ENCODE peak calls at places on chromosomes 11 and 22, in seven cellular contexts. N is IMR-90, F is K562, M is GM12878, H is Peyer's patch, P is transverse colon, E is prostate gland. G is an unnamed sample.

GRCh38 chr22:26367402-26368245 is 61.4 kb upstream of the ASPHD2 start:
- DNase-seq in N (peak), F (peak), M (no peak), P (peak), H (peak), E (no peak), G (peak)

GRCh38 chr11:12943276-12943675 is 65.8 kb upstream of the RASSF10 start:
- DNase-seq in F (no peak), N (no peak), M (no peak), H (no peak), E (no peak), P (no peak), G (no peak)

GRCh38 chr11:18243783-18244362 is 4.6 kb downstream of the SAA2 start:
- DNase-seq in N (peak), H (peak), P (peak), M (peak), E (peak), F (peak), G (peak)

GRCh38 chr11:128848815-128849455 is 18.2 kb downstream of the KCNJ1 start:
- DNase-seq in P (peak), F (peak), N (peak), E (no peak), H (peak), M (no peak), G (peak)

GRCh38 chr22:40024201-40025061 is 29.7 kb downstream of the FAM83F start:
- DNase-seq in P (peak), N (peak), F (peak), E (peak), M (no peak), H (peak), G (peak)

GRCh38 chr11:82738116-82738515 is 4.5 kb upstream of the FAM181B start:
- DNase-seq in E (no peak), H (no peak), F (no peak), P (no peak), N (no peak), M (no peak), G (no peak)

GRCh38 chr11:117882539-117882938 is 6.1 kb upstream of the FXYD6 start:
- DNase-seq in F (no peak), H (no peak), N (no peak), M (no peak), E (no peak), P (no peak), G (no peak)

GRCh38 chr11:35771722-35772121 is 109.1 kb downstream of the TRIM44 start:
- DNase-seq in H (no peak), E (no peak), N (no peak), M (no peak), P (no peak), F (no peak), G (no peak)

GRCh38 chr11:22510741-22511140 is 114.9 kb downstream of the FANCF start:
- DNase-seq in H (no peak), N (peak), M (no peak), P (no peak), F (no peak), E (no peak), G (no peak)

GRCh38 chr22:30116362-30117117 is 36.3 kb downstream of the HORMAD2 start:
- DNase-seq in P (no peak), N (peak), F (no peak), E (no peak), H (no peak), M (no peak), G (no peak)

GRCh38 chr11:126878892-126879291 is 121.7 kb downstream of the KIRREL3 start:
- DNase-seq in M (no peak), E (no peak), H (no peak), F (no peak), P (no peak), N (no peak), G (no peak)

GRCh38 chr22:17549655-17550054 is 13.6 kb upstream of the SLC25A18 start:
- DNase-seq in P (no peak), E (no peak), H (no peak), N (no peak), M (no peak), F (no peak), G (no peak)

GRCh38 chr11:3044004-3044403 is 13.2 kb downstream of the CARS1 start:
- DNase-seq in E (no peak), H (no peak), P (no peak), M (no peak), F (no peak), N (peak), G (no peak)

GRCh38 chr11:3044915-3045314 is 12.3 kb downstream of the CARS1 start:
- DNase-seq in M (no peak), N (no peak), E (no peak), P (no peak), F (no peak), H (no peak), G (no peak)

GRCh38 chr11:3042496-3043314 is 14.5 kb downstream of the CARS1 start:
- DNase-seq in N (no peak), E (no peak), F (no peak), H (no peak), P (no peak), M (no peak), G (no peak)

GRCh38 chr11:3041699-3042098 is 15.5 kb downstream of the CARS1 start:
- DNase-seq in P (no peak), E (no peak), H (no peak), F (no peak), M (no peak), N (no peak), G (no peak)

GRCh38 chr11:3043315-3043871 is 13.8 kb downstream of the CARS1 start:
- DNase-seq in M (no peak), N (no peak), P (peak), F (no peak), H (no peak), E (no peak), G (no peak)
- TF ChIP-seq POLR2A in M (peak), N (no peak), P (no peak), F (no peak), H (no peak), E (no peak), G (no peak)

GRCh38 chr11:69013009-69013951 is at the start of gene MRGPRF:
- DNase-seq in H (peak), M (no peak), P (peak), F (no peak), N (peak), E (no peak), G (no peak)
- TF ChIP-seq POLR2A in H (no peak), M (no peak), P (peak), F (no peak), N (no peak), E (peak), G (no peak)

GRCh38 chr22:37163618-37164534 is 14.2 kb upstream of the IL2RB start:
- DNase-seq in F (no peak), E (no peak), M (peak), P (no peak), H (peak), N (no peak), G (no peak)
- TF ChIP-seq POLR2A in F (no peak), E (no peak), M (peak), P (no peak), H (no peak), N (no peak), G (no peak)

GRCh38 chr11:65898656-65899355 is 1.4 kb downstream of the FOSL1 start:
- DNase-seq in P (no peak), E (no peak), F (no peak), M (no peak), N (no peak), H (no peak), G (no peak)
- TF ChIP-seq POLR2A in P (no peak), E (no peak), F (no peak), M (peak), N (no peak), H (no peak), G (peak)

GRCh38 chr11:65915101-65915820 is 3.6 kb downstream of the C11orf68 start:
- DNase-seq in F (no peak), P (no peak), M (no peak), N (no peak), E (no peak), H (no peak), G (no peak)

GRCh38 chr11:65917434-65918210 is 1.2 kb downstream of the C11orf68 start:
- DNase-seq in H (no peak), F (no peak), M (no peak), N (no peak), P (no peak), E (no peak), G (no peak)

GRCh38 chr11:65917077-65917433 is 1.8 kb downstream of the C11orf68 start:
- DNase-seq in H (no peak), M (no peak), N (no peak), P (no peak), E (no peak), F (no peak), G (no peak)

GRCh38 chr11:65916391-65916790 is 2.5 kb downstream of the C11orf68 start:
- DNase-seq in M (no peak), H (no peak), P (no peak), N (no peak), E (no peak), F (no peak), G (no peak)

DNA sequence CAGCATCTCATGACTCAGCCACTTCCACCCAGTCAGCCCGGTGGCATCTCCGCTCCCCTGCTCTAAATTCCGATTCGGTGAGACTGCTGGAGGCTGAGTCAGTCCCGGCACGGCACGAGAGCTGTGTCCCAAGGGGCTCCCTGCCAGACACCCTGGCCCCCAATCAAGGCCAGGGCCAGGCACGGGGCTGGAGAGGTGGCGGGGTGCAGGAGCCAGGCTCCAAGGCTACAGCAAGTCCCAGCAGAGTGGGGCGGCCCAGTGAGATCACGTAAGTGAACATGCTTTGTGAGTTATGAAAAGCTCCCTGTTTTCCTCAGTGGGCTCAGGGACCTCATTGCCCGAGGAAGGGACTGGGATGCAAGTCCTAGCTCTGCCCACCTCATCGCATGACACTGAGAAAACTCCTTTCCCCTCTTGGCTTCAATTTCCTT is 3.0 kb downstream of the C11orf68 start:
- DNase-seq in M (no peak), E (peak), P (peak), H (peak), N (peak), F (peak), G (peak)
- TF ChIP-seq POLR2A in M (no peak), E (peak), P (no peak), H (no peak), N (peak), F (no peak), G (peak)

G was measured in H54.